ENCODE peak calls at places on chromosomes 7 and 10, in six cellular contexts. P is aorta; S is uterus; Y is SK-N-MC; L is CD8-positive, alpha-beta memory T cell; W is upper lobe of right lung. H is an unnamed sample.

GRCh38 chr7:66283003-66283920 is 78.1 kb downstream of the TPST1 start:
- DNase-seq in W (no peak), P (no peak), Y (no peak), L (no peak), S (no peak), H (no peak)

GRCh38 chr7:69677905-69678793 is 79.9 kb downstream of the AUTS2 start:
- DNase-seq in S (no peak), W (no peak), L (no peak), P (no peak), Y (no peak), H (no peak)

GRCh38 chr7:100572281-100572948 is 1.3 kb downstream of the SAP25 start:
- DNase-seq in W (peak; percentile 64), P (no peak), Y (no peak), L (no peak), S (no peak), H (no peak)

GRCh38 chr10:130022501-130023299 is 58.6 kb upstream of the EBF3 start:
- DNase-seq in Y (no peak), S (no peak), W (peak; percentile 51), L (no peak), P (no peak), H (no peak)

GRCh38 chr7:113246698-113247097 is 128.3 kb upstream of the SMIM30 start:
- DNase-seq in W (no peak), Y (no peak), L (no peak), S (no peak), P (no peak), H (no peak)

GRCh38 chr10:60208676-60209269 is 180.9 kb downstream of the ANK3 start:
- DNase-seq in P (no peak), S (no peak), L (no peak), W (no peak), Y (no peak), H (no peak)

GRCh38 chr10:43322769-43323168 is 48.7 kb upstream of the FXYD4 start:
- DNase-seq in Y (no peak), S (peak; percentile 85), L (peak; percentile 71), W (peak; percentile 94), P (peak; percentile 93), H (peak; percentile 91)

GRCh38 chr10:3293536-3294431 is 121.2 kb upstream of the PITRM1 start:
- DNase-seq in W (no peak), P (peak; percentile 47), S (peak; percentile 35), L (no peak), Y (no peak), H (no peak)

GRCh38 chr7:137890449-137890916 is 43.7 kb upstream of the DGKI start:
- DNase-seq in Y (no peak), L (no peak), W (no peak), P (no peak), S (no peak), H (no peak)

GRCh38 chr7:80584778-80585177 is 53.7 kb upstream of the CD36 start:
- DNase-seq in W (no peak), P (no peak), Y (no peak), L (no peak), S (no peak), H (no peak)

GRCh38 chr10:97200616-97201015 is 14.9 kb upstream of the SLIT1 start:
- DNase-seq in S (no peak), Y (no peak), W (no peak), L (no peak), P (no peak), H (no peak)

GRCh38 chr7:34073676-34074075 is 168.3 kb downstream of the BMPER start:
- DNase-seq in W (no peak), L (no peak), Y (no peak), P (peak; percentile 52), S (no peak), H (peak; percentile 48)

GRCh38 chr10:6980353-6980752 is 400.3 kb upstream of the PRKCQ start:
- DNase-seq in P (no peak), Y (no peak), S (no peak), L (no peak), W (no peak), H (no peak)

GRCh38 chr10:6786579-6787031 is 206.5 kb upstream of the PRKCQ start:
- DNase-seq in Y (no peak), W (no peak), P (no peak), S (peak; percentile 29), L (no peak), H (no peak)

GRCh38 chr10:106508920-106509319 is 655.6 kb downstream of the SORCS1 start:
- DNase-seq in S (no peak), W (no peak), Y (no peak), P (no peak), L (no peak), H (no peak)

GRCh38 chr10:125124907-125125306 is 35.5 kb downstream of the CTBP2 start:
- DNase-seq in P (no peak), L (no peak), W (peak; percentile 28), Y (no peak), S (no peak), H (peak; percentile 18)

GRCh38 chr10:109967739-109968088 is 40.1 kb upstream of the ADD3 start:
- DNase-seq in P (no peak), W (no peak), S (no peak), L (no peak), Y (no peak), H (no peak)

GRCh38 chr10:11344550-11344949 is 266.9 kb downstream of the USP6NL start:
- DNase-seq in Y (no peak), L (no peak), W (no peak), S (no peak), P (no peak), H (no peak)

GRCh38 chr7:152176797-152177196 is 151.3 kb downstream of the GALNT11 start:
- DNase-seq in Y (no peak), S (no peak), W (no peak), P (no peak), L (no peak), H (no peak)

GRCh38 chr10:103890688-103891087 is 27.3 kb downstream of the STN1 start:
- DNase-seq in L (no peak), Y (no peak), W (no peak), S (no peak), P (no peak), H (no peak)
- H3K27ac ChIP-seq in L (no peak overlapping the region), Y (no peak overlapping the region), W (peak overlapping the region; percentile 82), S (peak overlapping the region; percentile 17), P (no peak overlapping the region), H (no peak overlapping the region)

GRCh38 chr10:12699756-12700556 is 301.6 kb downstream of the CCDC3 start:
- DNase-seq in Y (no peak), S (no peak), P (no peak), W (no peak), L (no peak), H (no peak)

GRCh38 chr10:12700557-12700874 is 301.0 kb downstream of the CCDC3 start:
- DNase-seq in L (no peak), P (no peak), Y (no peak), S (no peak), W (no peak), H (no peak)

GRCh38 chr10:12701696-12702095 is 299.8 kb downstream of the CCDC3 start:
- DNase-seq in Y (no peak), P (no peak), W (no peak), S (no peak), L (no peak), H (no peak)

GRCh38 chr10:12697741-12698140 is 303.8 kb downstream of the CCDC3 start:
- DNase-seq in Y (no peak), S (no peak), L (no peak), P (no peak), W (no peak), H (peak; percentile 58)

DNA sequence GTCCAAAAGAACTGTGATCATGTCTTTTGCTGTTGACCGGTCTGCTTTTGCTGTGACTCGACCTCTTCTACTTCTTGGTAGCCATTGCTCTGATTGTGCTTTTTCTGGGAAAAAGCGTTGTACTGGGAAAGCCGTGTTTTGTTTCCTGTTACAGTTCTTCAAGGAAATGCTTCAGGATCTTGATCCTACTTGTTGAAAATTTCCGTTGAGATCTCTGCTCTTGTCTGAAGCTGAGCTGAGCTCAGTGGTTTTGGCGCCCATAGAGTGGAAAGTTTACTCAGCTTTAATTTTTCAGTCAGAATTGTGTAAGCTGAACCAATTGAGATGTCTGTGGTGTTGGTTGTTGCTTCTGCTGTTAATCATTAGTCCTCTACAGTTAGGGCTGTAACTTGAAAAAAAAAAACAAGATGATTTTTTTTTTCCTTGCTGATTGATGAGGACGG is 302.2 kb downstream of the CCDC3 start:
- DNase-seq in Y (no peak), L (no peak), W (no peak), S (no peak), P (no peak), H (no peak)
- H3K27ac ChIP-seq in Y (no peak overlapping the region), L (no peak overlapping the region), W (peak overlapping the region; percentile 34), S (peak overlapping the region; percentile 48), P (no peak overlapping the region), H (no peak overlapping the region)

DNA sequence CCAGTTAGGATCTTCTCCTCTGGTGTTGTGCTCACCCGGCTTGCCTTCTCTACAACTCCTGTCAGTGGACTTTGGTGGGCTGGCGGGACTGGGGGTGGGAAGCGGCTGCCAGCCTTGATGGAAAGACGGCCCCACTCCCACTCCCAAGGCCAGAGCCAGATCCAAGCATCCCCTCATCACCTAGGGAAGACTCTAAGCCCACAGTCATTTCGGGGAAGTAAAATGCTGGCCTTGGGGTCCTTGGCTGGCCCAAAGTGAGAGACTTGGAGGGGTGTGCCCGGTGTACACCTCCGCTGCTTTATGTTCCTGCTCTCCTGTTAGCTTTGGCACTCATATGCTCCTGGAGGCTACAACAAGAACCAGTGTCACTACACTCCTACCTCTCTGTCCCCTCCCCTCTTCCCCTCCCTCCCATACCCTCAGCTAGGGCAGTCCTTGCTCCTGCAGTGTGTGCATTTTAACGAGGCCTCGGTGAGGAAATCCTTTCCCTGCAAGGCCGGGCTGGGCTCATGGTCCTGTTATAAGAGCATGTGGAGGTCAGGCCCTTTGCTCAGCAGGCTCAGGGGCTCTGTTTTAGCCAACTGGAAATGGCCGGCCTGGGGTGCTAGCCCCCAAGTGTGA is 995 bp upstream of the HOXA10 start:
- DNase-seq in Y (no peak), L (no peak), P (peak; percentile 14), W (peak; percentile 52), S (peak; percentile 54), H (peak; percentile 32)
- H3K27ac ChIP-seq in Y (no peak overlapping the region), L (no peak overlapping the region), P (no peak overlapping the region), W (no peak overlapping the region), S (peak overlapping the region; percentile 96), H (no peak overlapping the region)

GRCh38 chr7:71343821-71344341 is 211.9 kb downstream of the GALNT17 start:
- DNase-seq in L (no peak), Y (no peak), P (no peak), W (no peak), S (peak; percentile 19), H (no peak)

GRCh38 chr7:71348751-71349415 is 216.9 kb downstream of the GALNT17 start:
- DNase-seq in L (no peak), P (no peak), Y (peak; percentile 87), S (no peak), W (no peak), H (no peak)

GRCh38 chr7:71345485-71345884 is 213.5 kb downstream of the GALNT17 start:
- DNase-seq in S (no peak), W (no peak), L (no peak), P (no peak), Y (no peak), H (no peak)

GRCh38 chr7:71343039-71343438 is 211.1 kb downstream of the GALNT17 start:
- DNase-seq in P (no peak), Y (peak; percentile 92), S (no peak), L (no peak), W (no peak), H (no peak)
- H3K27ac ChIP-seq in P (no peak overlapping the region), Y (peak overlapping the region; percentile 32), S (no peak overlapping the region), L (no peak overlapping the region), W (no peak overlapping the region), H (no peak overlapping the region)

H was measured in ovary.